ENCODE peak calls at places on chromosome 12, in six cellular contexts. One of them, this sample, is unnamed.

GRCh38 chr12:113505941-113506340 is 34.3 kb upstream of the LHX5 start:
- DNase-seq in HCT116: no peak
- DNase-seq in fibroblast of villous mesenchyme: no peak
- DNase-seq in cardiac muscle cell: no peak
- DNase-seq in left ventricle myocardium inferior: no peak
- DNase-seq in astrocyte of the spinal cord: no peak
- DNase-seq in this sample: no peak

GRCh38 chr12:111443586-111443985 is 37.9 kb downstream of the SH2B3 start:
- DNase-seq in left ventricle myocardium inferior: no peak
- DNase-seq in cardiac muscle cell: no peak
- DNase-seq in fibroblast of villous mesenchyme: peak; percentile 54
- DNase-seq in HCT116: no peak
- DNase-seq in astrocyte of the spinal cord: no peak
- DNase-seq in this sample: no peak

GRCh38 chr12:49028666-49029275 is 10.2 kb upstream of the PRKAG1 start:
- DNase-seq in left ventricle myocardium inferior: no peak
- DNase-seq in cardiac muscle cell: no peak
- DNase-seq in fibroblast of villous mesenchyme: no peak
- DNase-seq in HCT116: no peak
- DNase-seq in astrocyte of the spinal cord: no peak
- DNase-seq in this sample: no peak

GRCh38 chr12:80715850-80716249 is 862 bp upstream of the MYF5 start:
- DNase-seq in cardiac muscle cell: no peak
- DNase-seq in astrocyte of the spinal cord: no peak
- DNase-seq in fibroblast of villous mesenchyme: no peak
- DNase-seq in HCT116: no peak
- DNase-seq in left ventricle myocardium inferior: no peak
- DNase-seq in this sample: no peak

GRCh38 chr12:26126340-26127284 is 1.8 kb upstream of the BHLHE41 start:
- DNase-seq in cardiac muscle cell: peak; percentile 91
- DNase-seq in HCT116: no peak
- DNase-seq in fibroblast of villous mesenchyme: peak; percentile 81
- DNase-seq in astrocyte of the spinal cord: peak; percentile 83
- DNase-seq in left ventricle myocardium inferior: peak; percentile 89
- DNase-seq in this sample: no peak

GRCh38 chr12:11795192-11795909 is 145.9 kb downstream of the ETV6 start:
- DNase-seq in cardiac muscle cell: no peak
- DNase-seq in astrocyte of the spinal cord: no peak
- DNase-seq in left ventricle myocardium inferior: no peak
- DNase-seq in HCT116: peak; percentile 18
- DNase-seq in fibroblast of villous mesenchyme: no peak
- DNase-seq in this sample: no peak

GRCh38 chr12:93148412-93148811 is 219.3 kb upstream of the EEA1 start:
- DNase-seq in cardiac muscle cell: no peak
- DNase-seq in astrocyte of the spinal cord: no peak
- DNase-seq in left ventricle myocardium inferior: no peak
- DNase-seq in fibroblast of villous mesenchyme: no peak
- DNase-seq in HCT116: no peak
- DNase-seq in this sample: no peak

GRCh38 chr12:16076553-16076952 is 165.4 kb downstream of the DERA start:
- DNase-seq in left ventricle myocardium inferior: no peak
- DNase-seq in astrocyte of the spinal cord: peak; percentile 11
- DNase-seq in HCT116: peak; percentile 29
- DNase-seq in cardiac muscle cell: peak; percentile 23
- DNase-seq in fibroblast of villous mesenchyme: peak; percentile 14
- DNase-seq in this sample: peak; percentile 33

GRCh38 chr12:112035219-112035765 is 22.1 kb downstream of the ERP29 start:
- DNase-seq in HCT116: no peak
- DNase-seq in fibroblast of villous mesenchyme: no peak
- DNase-seq in left ventricle myocardium inferior: no peak
- DNase-seq in astrocyte of the spinal cord: no peak
- DNase-seq in cardiac muscle cell: no peak
- DNase-seq in this sample: no peak

GRCh38 chr12:7142057-7142644 is 12.0 kb downstream of the CLSTN3 start:
- DNase-seq in cardiac muscle cell: peak; percentile 60
- DNase-seq in fibroblast of villous mesenchyme: peak; percentile 57
- DNase-seq in left ventricle myocardium inferior: no peak
- DNase-seq in astrocyte of the spinal cord: no peak
- DNase-seq in HCT116: no peak
- DNase-seq in this sample: no peak

GRCh38 chr12:76450690-76451089 is 102.5 kb upstream of the BBS10 start:
- DNase-seq in HCT116: peak; percentile 74
- DNase-seq in left ventricle myocardium inferior: no peak
- DNase-seq in fibroblast of villous mesenchyme: peak; percentile 89
- DNase-seq in cardiac muscle cell: no peak
- DNase-seq in astrocyte of the spinal cord: peak; percentile 90
- DNase-seq in this sample: no peak

GRCh38 chr12:67220065-67220464 is 49.1 kb upstream of the CAND1 start:
- DNase-seq in left ventricle myocardium inferior: peak; percentile 16
- DNase-seq in cardiac muscle cell: no peak
- DNase-seq in fibroblast of villous mesenchyme: peak; percentile 3
- DNase-seq in astrocyte of the spinal cord: no peak
- DNase-seq in HCT116: peak; percentile 15
- DNase-seq in this sample: no peak

GRCh38 chr12:128077211-128077916 is 189.6 kb upstream of the TMEM132C start:
- DNase-seq in left ventricle myocardium inferior: no peak
- DNase-seq in HCT116: no peak
- DNase-seq in cardiac muscle cell: no peak
- DNase-seq in fibroblast of villous mesenchyme: no peak
- DNase-seq in astrocyte of the spinal cord: no peak
- DNase-seq in this sample: no peak

GRCh38 chr12:91563011-91563410 is 380.4 kb upstream of the DCN start:
- DNase-seq in fibroblast of villous mesenchyme: no peak
- DNase-seq in HCT116: no peak
- DNase-seq in left ventricle myocardium inferior: no peak
- DNase-seq in astrocyte of the spinal cord: no peak
- DNase-seq in cardiac muscle cell: no peak
- DNase-seq in this sample: no peak

GRCh38 chr12:89286506-89286905 is 65.8 kb downstream of the DUSP6 start:
- DNase-seq in fibroblast of villous mesenchyme: no peak
- DNase-seq in HCT116: no peak
- DNase-seq in astrocyte of the spinal cord: no peak
- DNase-seq in left ventricle myocardium inferior: no peak
- DNase-seq in cardiac muscle cell: no peak
- DNase-seq in this sample: no peak

GRCh38 chr12:87847147-87847546 is 182.1 kb downstream of the C12orf50 start:
- DNase-seq in HCT116: no peak
- DNase-seq in cardiac muscle cell: no peak
- DNase-seq in left ventricle myocardium inferior: no peak
- DNase-seq in fibroblast of villous mesenchyme: no peak
- DNase-seq in astrocyte of the spinal cord: no peak
- DNase-seq in this sample: no peak

GRCh38 chr12:68743416-68743815 is 2.6 kb upstream of the SLC35E3 start:
- DNase-seq in astrocyte of the spinal cord: no peak
- DNase-seq in left ventricle myocardium inferior: no peak
- DNase-seq in fibroblast of villous mesenchyme: no peak
- DNase-seq in HCT116: no peak
- DNase-seq in cardiac muscle cell: no peak
- DNase-seq in this sample: no peak

GRCh38 chr12:73863541-73863940 is 674.1 kb upstream of the ATXN7L3B start:
- DNase-seq in cardiac muscle cell: no peak
- DNase-seq in fibroblast of villous mesenchyme: no peak
- DNase-seq in left ventricle myocardium inferior: no peak
- DNase-seq in astrocyte of the spinal cord: peak; percentile 40
- DNase-seq in HCT116: peak; percentile 21
- DNase-seq in this sample: no peak

GRCh38 chr12:80829767-80830166 is 108.0 kb downstream of the LIN7A start:
- DNase-seq in fibroblast of villous mesenchyme: peak; percentile 6
- DNase-seq in astrocyte of the spinal cord: no peak
- DNase-seq in cardiac muscle cell: no peak
- DNase-seq in HCT116: no peak
- DNase-seq in left ventricle myocardium inferior: no peak
- DNase-seq in this sample: no peak

GRCh38 chr12:131980263-131980662 is 30.5 kb downstream of the EP400 start:
- DNase-seq in left ventricle myocardium inferior: no peak
- DNase-seq in astrocyte of the spinal cord: no peak
- DNase-seq in HCT116: no peak
- DNase-seq in fibroblast of villous mesenchyme: no peak
- DNase-seq in cardiac muscle cell: no peak
- DNase-seq in this sample: no peak

GRCh38 chr12:532908-533565 is 73.3 kb downstream of the B4GALNT3 start:
- DNase-seq in cardiac muscle cell: no peak
- DNase-seq in HCT116: no peak
- DNase-seq in astrocyte of the spinal cord: no peak
- DNase-seq in left ventricle myocardium inferior: no peak
- DNase-seq in fibroblast of villous mesenchyme: peak; percentile 47
- DNase-seq in this sample: no peak

GRCh38 chr12:128266559-128267245 is at the start of gene TMEM132C:
- DNase-seq in HCT116: no peak
- DNase-seq in cardiac muscle cell: peak; percentile 29
- DNase-seq in fibroblast of villous mesenchyme: no peak
- DNase-seq in astrocyte of the spinal cord: no peak
- DNase-seq in left ventricle myocardium inferior: no peak
- DNase-seq in this sample: no peak

GRCh38 chr12:121295746-121296617 is 527 bp downstream of the CAMKK2 start:
- DNase-seq in cardiac muscle cell: peak; percentile 21
- DNase-seq in fibroblast of villous mesenchyme: peak; percentile 14
- DNase-seq in astrocyte of the spinal cord: peak; percentile 3
- DNase-seq in HCT116: no peak
- DNase-seq in left ventricle myocardium inferior: peak; percentile 41
- DNase-seq in this sample: no peak

DNA sequence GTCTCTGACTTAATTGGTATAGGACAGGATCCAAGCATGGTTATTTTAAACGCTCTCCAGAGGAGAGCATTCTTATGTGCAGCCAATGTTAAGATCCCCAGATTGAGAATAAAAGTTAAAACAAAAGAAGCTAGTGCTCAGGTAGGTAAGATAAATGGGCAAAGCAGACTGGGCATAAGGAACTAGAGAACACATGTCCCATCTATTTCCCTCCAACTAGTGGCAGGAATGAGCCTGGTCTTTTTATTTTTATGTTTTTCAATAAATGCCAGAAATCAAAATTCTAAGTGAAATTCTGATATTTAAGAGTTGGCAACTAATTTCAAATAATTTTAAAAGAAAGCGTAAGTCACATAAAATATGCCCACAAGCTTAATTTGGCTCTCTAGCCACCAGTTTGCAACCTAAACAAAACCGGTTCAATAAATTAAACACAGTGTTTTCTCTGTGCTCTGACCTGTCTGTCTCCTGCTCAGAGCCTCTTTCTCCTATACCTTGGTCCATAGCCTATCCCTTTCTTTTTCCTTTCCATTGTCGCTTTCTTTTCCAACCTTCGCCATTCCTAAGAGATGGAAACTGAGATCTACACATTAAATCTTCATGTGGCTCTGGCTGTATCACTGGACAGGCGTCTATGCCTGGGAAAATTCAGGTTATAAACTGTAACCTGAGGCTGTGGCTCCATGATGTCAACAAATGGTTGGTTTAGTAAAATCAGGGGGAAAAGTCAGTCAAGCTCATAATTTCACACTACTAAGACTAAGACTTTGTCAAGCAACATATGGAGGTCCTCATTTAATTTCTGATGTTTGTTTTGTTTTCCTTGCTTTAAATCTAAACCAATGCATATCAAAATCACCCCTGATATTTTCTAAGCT is 5.5 kb downstream of the SLC38A1 start:
- DNase-seq in left ventricle myocardium inferior: no peak
- DNase-seq in astrocyte of the spinal cord: no peak
- DNase-seq in cardiac muscle cell: no peak
- DNase-seq in fibroblast of villous mesenchyme: no peak
- DNase-seq in HCT116: no peak
- DNase-seq in this sample: no peak
- TF ChIP-seq CTCF in left ventricle myocardium inferior: peak; percentile 49
- TF ChIP-seq CTCF in astrocyte of the spinal cord: peak; percentile 20
- TF ChIP-seq CTCF in cardiac muscle cell: peak; percentile 24
- TF ChIP-seq CTCF in fibroblast of villous mesenchyme: peak; percentile 31
- TF ChIP-seq CTCF in HCT116: peak; percentile 62
- TF ChIP-seq CTCF in this sample: no peak

GRCh38 chr12:53998174-53998899 is 1.6 kb upstream of the HOXC9 start:
- DNase-seq in left ventricle myocardium inferior: no peak
- DNase-seq in fibroblast of villous mesenchyme: no peak
- DNase-seq in cardiac muscle cell: no peak
- DNase-seq in HCT116: no peak
- DNase-seq in astrocyte of the spinal cord: no peak
- DNase-seq in this sample: no peak

GRCh38 chr12:53997324-53998173 is 2.4 kb upstream of the HOXC9 start:
- DNase-seq in cardiac muscle cell: no peak
- DNase-seq in astrocyte of the spinal cord: no peak
- DNase-seq in fibroblast of villous mesenchyme: no peak
- DNase-seq in HCT116: no peak
- DNase-seq in left ventricle myocardium inferior: no peak
- DNase-seq in this sample: no peak

GRCh38 chr12:53996188-53996885 is 3.6 kb upstream of the HOXC9 start:
- DNase-seq in astrocyte of the spinal cord: no peak
- DNase-seq in cardiac muscle cell: no peak
- DNase-seq in left ventricle myocardium inferior: no peak
- DNase-seq in fibroblast of villous mesenchyme: no peak
- DNase-seq in HCT116: no peak
- DNase-seq in this sample: no peak

GRCh38 chr12:53995311-53996187 is 4.4 kb upstream of the HOXC9 start:
- DNase-seq in HCT116: no peak
- DNase-seq in cardiac muscle cell: no peak
- DNase-seq in astrocyte of the spinal cord: no peak
- DNase-seq in left ventricle myocardium inferior: no peak
- DNase-seq in fibroblast of villous mesenchyme: peak; percentile 79
- DNase-seq in this sample: no peak

DNA sequence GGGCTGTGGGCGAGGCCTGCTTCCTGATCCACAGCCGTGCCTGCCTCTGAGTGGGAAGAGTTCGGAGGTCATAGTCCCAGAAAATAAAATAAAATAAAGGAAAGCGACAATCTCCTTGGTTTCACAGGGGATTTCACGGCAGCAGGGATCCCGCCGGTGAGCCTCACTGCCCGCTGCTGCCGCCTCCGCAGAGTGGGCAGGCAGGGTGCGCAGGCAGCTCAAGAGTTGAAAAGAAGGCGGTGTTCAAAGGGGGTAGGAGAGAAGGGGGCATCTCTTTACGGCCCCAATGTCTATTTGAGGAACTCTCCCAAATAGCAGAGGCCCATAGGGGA is 3.1 kb upstream of the HOXC9 start:
- DNase-seq in fibroblast of villous mesenchyme: no peak
- DNase-seq in cardiac muscle cell: no peak
- DNase-seq in HCT116: no peak
- DNase-seq in left ventricle myocardium inferior: no peak
- DNase-seq in astrocyte of the spinal cord: no peak
- DNase-seq in this sample: no peak
- H3K4me3 ChIP-seq in fibroblast of villous mesenchyme: peak overlapping the region; percentile 60
- H3K4me3 ChIP-seq in cardiac muscle cell: no peak overlapping the region
- H3K4me3 ChIP-seq in HCT116: peak overlapping the region; percentile 85
- H3K4me3 ChIP-seq in left ventricle myocardium inferior: no peak overlapping the region
- H3K4me3 ChIP-seq in astrocyte of the spinal cord: no peak overlapping the region
- H3K4me3 ChIP-seq in this sample: no peak overlapping the region

GRCh38 chr12:78863482-78864427 is 819 bp upstream of the SYT1 start:
- DNase-seq in HCT116: no peak
- DNase-seq in cardiac muscle cell: peak; percentile 43
- DNase-seq in fibroblast of villous mesenchyme: peak; percentile 22
- DNase-seq in left ventricle myocardium inferior: peak; percentile 14
- DNase-seq in astrocyte of the spinal cord: peak; percentile 73
- DNase-seq in this sample: no peak
- TF ChIP-seq CTCF in HCT116: no peak
- TF ChIP-seq CTCF in cardiac muscle cell: no peak
- TF ChIP-seq CTCF in fibroblast of villous mesenchyme: no peak
- TF ChIP-seq CTCF in left ventricle myocardium inferior: no peak
- TF ChIP-seq CTCF in astrocyte of the spinal cord: no peak
- TF ChIP-seq CTCF in this sample: no peak

DNA sequence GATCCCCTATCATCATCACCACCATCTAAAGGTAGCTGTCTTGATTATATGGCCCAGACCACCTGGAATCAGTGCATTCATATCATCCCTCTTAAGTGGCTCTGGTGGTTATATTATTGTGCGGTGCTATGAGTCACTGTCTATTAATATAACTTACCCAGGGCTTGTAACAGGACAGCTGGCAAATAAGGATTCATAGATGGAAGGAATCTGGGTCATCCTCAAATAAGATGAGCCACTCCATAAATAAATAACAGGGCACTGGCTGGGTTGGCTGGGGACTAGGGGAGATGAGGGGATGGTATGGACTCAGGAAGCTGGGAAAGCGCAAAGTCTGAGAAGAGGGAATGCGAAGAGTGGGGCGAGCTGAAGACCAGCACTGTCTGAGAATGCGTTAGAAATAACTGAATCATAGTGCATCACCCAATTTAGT is 216.1 kb downstream of the NUAK1 start:
- DNase-seq in left ventricle myocardium inferior: no peak
- DNase-seq in HCT116: no peak
- DNase-seq in cardiac muscle cell: no peak
- DNase-seq in fibroblast of villous mesenchyme: peak; percentile 67
- DNase-seq in astrocyte of the spinal cord: peak; percentile 86
- DNase-seq in this sample: no peak
- H3K4me3 ChIP-seq in left ventricle myocardium inferior: no peak overlapping the region
- H3K4me3 ChIP-seq in HCT116: no peak overlapping the region
- H3K4me3 ChIP-seq in cardiac muscle cell: no peak overlapping the region
- H3K4me3 ChIP-seq in fibroblast of villous mesenchyme: no peak overlapping the region
- H3K4me3 ChIP-seq in astrocyte of the spinal cord: no peak overlapping the region
- H3K4me3 ChIP-seq in this sample: no peak overlapping the region